ENCODE peak calls at places on chromosomes 2 and 18, in seven cellular contexts. O is testis, A is A549, T is body of pancreas, B is ovary, S is IMR-90, Q is transverse colon. Z is an unnamed sample.

GRCh38 chr2:54535599-54536195 is 79.6 kb downstream of the SPTBN1 start:
- DNase-seq in A (no peak), O (no peak), B (no peak), T (peak), Q (no peak), S (no peak), Z (no peak)

GRCh38 chr2:195543902-195544894 is 112.8 kb upstream of the SLC39A10 start:
- DNase-seq in S (peak), B (no peak), O (no peak), A (peak), T (no peak), Q (no peak), Z (no peak)

GRCh38 chr18:4058179-4058578 is 396.9 kb downstream of the DLGAP1 start:
- DNase-seq in S (no peak), T (no peak), Q (no peak), O (no peak), A (no peak), B (no peak), Z (no peak)

GRCh38 chr2:230778350-230779140 is 65.9 kb downstream of the CAB39 start:
- DNase-seq in T (no peak), A (no peak), Q (no peak), B (no peak), S (no peak), O (no peak), Z (no peak)

GRCh38 chr18:13696961-13697360 is 29.4 kb downstream of the FAM210A start:
- DNase-seq in O (no peak), A (no peak), Q (no peak), T (no peak), B (no peak), S (peak), Z (no peak)

GRCh38 chr2:181172676-181173075 is 192.3 kb downstream of the UBE2E3 start:
- DNase-seq in A (no peak), T (no peak), O (no peak), S (no peak), Q (no peak), B (no peak), Z (no peak)

GRCh38 chr2:175236930-175237329 is 55.4 kb upstream of the ATP5MC3 start:
- DNase-seq in T (no peak), B (no peak), O (no peak), S (no peak), Q (no peak), A (no peak), Z (no peak)

GRCh38 chr2:68646303-68646702 is 2.9 kb downstream of the PROKR1 start:
- DNase-seq in S (no peak), O (no peak), Q (no peak), T (no peak), A (no peak), B (no peak), Z (no peak)

GRCh38 chr2:179049546-179050311 is at the start of gene CCDC141:
- DNase-seq in A (no peak), B (no peak), O (peak), S (no peak), T (peak), Q (peak), Z (peak)

GRCh38 chr2:29747786-29748470 is 173.5 kb downstream of the ALK start:
- DNase-seq in S (peak), B (no peak), Q (no peak), T (no peak), O (no peak), A (peak), Z (no peak)

GRCh38 chr2:113157108-113157896 is 16.5 kb upstream of the PSD4 start:
- DNase-seq in O (peak), Q (peak), A (no peak), T (peak), S (no peak), B (no peak), Z (peak)

GRCh38 chr2:193357508-193357907 is 1162.8 kb upstream of the TMEFF2 start:
- DNase-seq in B (no peak), O (no peak), A (no peak), T (no peak), Q (no peak), S (no peak), Z (no peak)

GRCh38 chr2:172226244-172227061 is 123.8 kb upstream of the DLX2 start:
- DNase-seq in T (peak), Q (peak), A (no peak), B (no peak), O (peak), S (no peak), Z (no peak)

GRCh38 chr2:197176457-197176964 is 134.1 kb downstream of the ANKRD44 start:
- DNase-seq in S (no peak), T (no peak), A (no peak), O (no peak), Q (no peak), B (no peak), Z (no peak)

GRCh38 chr18:37322497-37323035 is 243.0 kb downstream of the CELF4 start:
- DNase-seq in O (peak), A (peak), B (peak), S (peak), Q (peak), T (peak), Z (peak)

GRCh38 chr18:46334200-46334553 is 230.0 kb downstream of the HAUS1 start:
- DNase-seq in S (no peak), T (no peak), Q (no peak), B (no peak), O (peak), A (no peak), Z (no peak)

GRCh38 chr2:120180066-120180465 is 43.1 kb downstream of the TMEM185B start:
- DNase-seq in O (no peak), S (no peak), B (no peak), Q (no peak), T (no peak), A (no peak), Z (no peak)

GRCh38 chr18:32470136-32470712 is 458 bp downstream of the GAREM1 start:
- DNase-seq in Q (peak), A (peak), B (peak), S (peak), T (peak), O (peak), Z (peak)

GRCh38 chr2:144519597-144519933 is 354 bp downstream of the ZEB2 start:
- DNase-seq in T (no peak), B (no peak), A (no peak), S (no peak), O (no peak), Q (no peak), Z (no peak)

GRCh38 chr2:144520718-144521487 is 984 bp upstream of the ZEB2 start:
- DNase-seq in Q (no peak), O (no peak), A (no peak), T (peak), B (no peak), S (peak), Z (no peak)

GRCh38 chr2:144521702-144522101 is 1.8 kb upstream of the ZEB2 start:
- DNase-seq in Q (no peak), O (no peak), A (no peak), B (peak), S (no peak), T (no peak), Z (no peak)

GRCh38 chr2:144518744-144519596 is 949 bp downstream of the ZEB2 start:
- DNase-seq in T (peak), O (no peak), S (no peak), Q (no peak), A (no peak), B (no peak), Z (no peak)

GRCh38 chr2:144519934-144520717 is at the start of gene ZEB2:
- DNase-seq in A (peak), O (peak), S (peak), Q (peak), B (peak), T (peak), Z (peak)
- TF ChIP-seq POLR2A in A (no peak), O (peak), S (peak), Q (peak), B (peak), T (no peak), Z (peak)

GRCh38 chr2:70498054-70498453 is 55.6 kb downstream of the TGFA start:
- DNase-seq in S (no peak), Q (no peak), B (no peak), O (no peak), T (no peak), A (peak), Z (no peak)
- TF ChIP-seq CTCF in S (no peak), Q (peak), B (no peak), O (no peak), T (peak), A (peak), Z (peak)

GRCh38 chr2:237323656-237324055 is 90.3 kb downstream of the COL6A3 start:
- DNase-seq in S (no peak), B (no peak), Q (no peak), A (no peak), T (no peak), O (no peak), Z (no peak)

GRCh38 chr2:237324446-237325236 is 89.3 kb downstream of the COL6A3 start:
- DNase-seq in T (no peak), O (peak), A (no peak), S (peak), B (no peak), Q (peak), Z (peak)

GRCh38 chr2:237326250-237327171 is 87.5 kb downstream of the COL6A3 start:
- DNase-seq in A (no peak), S (peak), T (no peak), O (no peak), Q (no peak), B (no peak), Z (no peak)

GRCh38 chr2:237330539-237330938 is 83.4 kb downstream of the COL6A3 start:
- DNase-seq in Q (no peak), A (no peak), B (no peak), T (no peak), O (no peak), S (no peak), Z (no peak)

GRCh38 chr2:237327191-237327590 is 86.8 kb downstream of the COL6A3 start:
- DNase-seq in B (no peak), S (no peak), A (no peak), Q (no peak), O (no peak), T (no peak), Z (no peak)
- H3K27ac ChIP-seq in B (peak), S (peak), A (no peak), Q (peak), O (peak), T (no peak), Z (peak)

DNA sequence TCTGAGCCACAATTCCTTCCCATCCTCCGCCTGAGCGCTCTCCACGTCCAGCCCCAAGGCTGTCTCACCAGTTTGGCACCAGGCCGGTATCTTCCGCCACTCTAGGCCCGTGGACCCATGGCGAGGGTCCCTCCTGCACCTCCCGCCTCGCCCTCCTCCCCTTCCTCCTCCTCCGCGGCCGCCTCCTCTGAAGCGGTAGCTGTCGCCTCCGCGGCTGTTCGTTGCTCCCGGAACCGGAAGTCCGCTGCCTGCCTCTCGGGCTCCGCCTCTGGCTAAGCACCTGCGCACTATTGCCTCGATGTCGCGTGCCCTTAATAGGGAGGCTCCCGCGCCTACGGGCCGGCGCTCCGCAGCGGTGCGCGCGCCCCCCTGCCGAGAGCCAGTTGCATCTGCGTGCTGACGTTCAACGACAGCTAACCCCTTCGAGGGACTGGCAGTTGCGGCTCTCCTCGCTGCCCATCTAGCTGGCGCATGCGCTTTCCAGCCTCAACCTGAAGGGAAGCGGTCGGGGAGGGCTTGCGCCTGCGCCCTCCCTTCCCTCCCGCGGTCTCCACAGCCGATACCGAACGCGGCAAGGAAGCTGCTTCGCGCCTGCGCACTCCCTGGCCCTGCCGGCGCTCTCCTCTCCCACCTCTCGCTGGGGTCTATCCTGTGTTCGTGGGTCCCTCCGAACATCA is at the start of gene MBD1:
- DNase-seq in O (peak), Q (peak), A (peak), S (peak), T (peak), B (peak), Z (peak)
- TF ChIP-seq POLR2A in O (peak), Q (peak), A (peak), S (peak), T (peak), B (peak), Z (peak)

Z was measured in adrenal gland.